ENCODE peak calls at places on chromosomes 4 and X, in eight cellular contexts. One of them, this sample, is unnamed.

GRCh38 chr4:188147176-188147575 is 7.9 kb downstream of the TRIML1 start:
- DNase-seq in psoas muscle: no peak
- DNase-seq in breast epithelium: no peak
- DNase-seq in fibroblast of lung: no peak
- DNase-seq in colonic mucosa: no peak
- DNase-seq in thoracic aorta: no peak
- DNase-seq in endodermal cell: no peak
- DNase-seq in upper lobe of right lung: no peak
- DNase-seq in this sample: no peak

GRCh38 chr4:98290511-98290910 is 29.3 kb downstream of the RAP1GDS1 start:
- DNase-seq in psoas muscle: no peak
- DNase-seq in breast epithelium: no peak
- DNase-seq in fibroblast of lung: peak; percentile 76
- DNase-seq in colonic mucosa: no peak
- DNase-seq in thoracic aorta: no peak
- DNase-seq in endodermal cell: no peak
- DNase-seq in upper lobe of right lung: no peak
- DNase-seq in this sample: no peak

GRCh38 chrX:96211953-96212352 is 472.7 kb upstream of the DIAPH2 start:
- DNase-seq in psoas muscle: no peak
- DNase-seq in breast epithelium: no peak
- DNase-seq in fibroblast of lung: no peak
- DNase-seq in colonic mucosa: no peak
- DNase-seq in thoracic aorta: no peak
- DNase-seq in endodermal cell: no peak
- DNase-seq in upper lobe of right lung: no peak
- DNase-seq in this sample: no peak

GRCh38 chr4:187276786-187277408 is 553.2 kb upstream of the FAT1 start:
- DNase-seq in psoas muscle: no peak
- DNase-seq in breast epithelium: no peak
- DNase-seq in fibroblast of lung: peak; percentile 24
- DNase-seq in colonic mucosa: no peak
- DNase-seq in thoracic aorta: no peak
- DNase-seq in endodermal cell: no peak
- DNase-seq in upper lobe of right lung: no peak
- DNase-seq in this sample: no peak

GRCh38 chr4:20109395-20109794 is 142.3 kb upstream of the SLIT2 start:
- DNase-seq in psoas muscle: no peak
- DNase-seq in breast epithelium: no peak
- DNase-seq in fibroblast of lung: no peak
- DNase-seq in colonic mucosa: no peak
- DNase-seq in thoracic aorta: no peak
- DNase-seq in endodermal cell: no peak
- DNase-seq in upper lobe of right lung: no peak
- DNase-seq in this sample: no peak

GRCh38 chrX:103789004-103789403 is 12.4 kb downstream of the PLP1 start:
- DNase-seq in psoas muscle: no peak
- DNase-seq in breast epithelium: no peak
- DNase-seq in fibroblast of lung: no peak
- DNase-seq in colonic mucosa: no peak
- DNase-seq in thoracic aorta: no peak
- DNase-seq in endodermal cell: no peak
- DNase-seq in upper lobe of right lung: no peak
- DNase-seq in this sample: no peak

GRCh38 chr4:7158991-7159390 is 33.3 kb upstream of the SORCS2 start:
- DNase-seq in psoas muscle: no peak
- DNase-seq in breast epithelium: no peak
- DNase-seq in fibroblast of lung: no peak
- DNase-seq in colonic mucosa: peak; percentile 15
- DNase-seq in thoracic aorta: no peak
- DNase-seq in endodermal cell: peak; percentile 36
- DNase-seq in upper lobe of right lung: peak; percentile 38
- DNase-seq in this sample: peak; percentile 33

GRCh38 chrX:30275498-30275897 is 28.6 kb downstream of the MAGEB1 start:
- DNase-seq in psoas muscle: no peak
- DNase-seq in breast epithelium: no peak
- DNase-seq in fibroblast of lung: no peak
- DNase-seq in colonic mucosa: no peak
- DNase-seq in thoracic aorta: no peak
- DNase-seq in endodermal cell: no peak
- DNase-seq in upper lobe of right lung: no peak
- DNase-seq in this sample: no peak

GRCh38 chrX:153669901-153670731 is 3.5 kb downstream of the PNCK start:
- DNase-seq in psoas muscle: no peak
- DNase-seq in breast epithelium: no peak
- DNase-seq in fibroblast of lung: no peak
- DNase-seq in colonic mucosa: no peak
- DNase-seq in thoracic aorta: no peak
- DNase-seq in endodermal cell: peak; percentile 32
- DNase-seq in upper lobe of right lung: no peak
- DNase-seq in this sample: peak; percentile 56

GRCh38 chr4:135354876-135355275 is 1153.3 kb upstream of the PABPC4L start:
- DNase-seq in psoas muscle: no peak
- DNase-seq in breast epithelium: no peak
- DNase-seq in fibroblast of lung: peak; percentile 63
- DNase-seq in colonic mucosa: no peak
- DNase-seq in thoracic aorta: no peak
- DNase-seq in endodermal cell: no peak
- DNase-seq in upper lobe of right lung: no peak
- DNase-seq in this sample: no peak

GRCh38 chr4:142614621-142615323 is 231.3 kb downstream of the INPP4B start:
- DNase-seq in psoas muscle: no peak
- DNase-seq in breast epithelium: no peak
- DNase-seq in fibroblast of lung: peak; percentile 77
- DNase-seq in colonic mucosa: no peak
- DNase-seq in thoracic aorta: no peak
- DNase-seq in endodermal cell: no peak
- DNase-seq in upper lobe of right lung: no peak
- DNase-seq in this sample: no peak

GRCh38 chrX:140389331-140389730 is 115.5 kb downstream of the SOX3 start:
- DNase-seq in psoas muscle: no peak
- DNase-seq in breast epithelium: no peak
- DNase-seq in fibroblast of lung: no peak
- DNase-seq in colonic mucosa: no peak
- DNase-seq in thoracic aorta: no peak
- DNase-seq in endodermal cell: no peak
- DNase-seq in upper lobe of right lung: no peak
- DNase-seq in this sample: no peak

GRCh38 chr4:158182736-158183135 is 9.9 kb upstream of the GASK1B start:
- DNase-seq in psoas muscle: no peak
- DNase-seq in breast epithelium: no peak
- DNase-seq in fibroblast of lung: no peak
- DNase-seq in colonic mucosa: no peak
- DNase-seq in thoracic aorta: no peak
- DNase-seq in endodermal cell: no peak
- DNase-seq in upper lobe of right lung: no peak
- DNase-seq in this sample: no peak

GRCh38 chr4:168877779-168878491 is 132.1 kb downstream of the CBR4 start:
- DNase-seq in psoas muscle: peak; percentile 59
- DNase-seq in breast epithelium: no peak
- DNase-seq in fibroblast of lung: no peak
- DNase-seq in colonic mucosa: peak; percentile 27
- DNase-seq in thoracic aorta: no peak
- DNase-seq in endodermal cell: peak; percentile 84
- DNase-seq in upper lobe of right lung: peak; percentile 86
- DNase-seq in this sample: no peak

GRCh38 chrX:46979340-46979739 is 67.1 kb downstream of the JADE3 start:
- DNase-seq in psoas muscle: no peak
- DNase-seq in breast epithelium: no peak
- DNase-seq in fibroblast of lung: peak; percentile 69
- DNase-seq in colonic mucosa: no peak
- DNase-seq in thoracic aorta: no peak
- DNase-seq in endodermal cell: no peak
- DNase-seq in upper lobe of right lung: no peak
- DNase-seq in this sample: no peak

GRCh38 chr4:61298178-61298740 is 98.1 kb downstream of the ADGRL3 start:
- DNase-seq in psoas muscle: no peak
- DNase-seq in breast epithelium: no peak
- DNase-seq in fibroblast of lung: peak; percentile 6
- DNase-seq in colonic mucosa: no peak
- DNase-seq in thoracic aorta: no peak
- DNase-seq in endodermal cell: no peak
- DNase-seq in upper lobe of right lung: no peak
- DNase-seq in this sample: no peak

GRCh38 chr4:182671231-182671630 is 246.0 kb downstream of the DCTD start:
- DNase-seq in psoas muscle: no peak
- DNase-seq in breast epithelium: no peak
- DNase-seq in fibroblast of lung: no peak
- DNase-seq in colonic mucosa: no peak
- DNase-seq in thoracic aorta: no peak
- DNase-seq in endodermal cell: peak; percentile 69
- DNase-seq in upper lobe of right lung: no peak
- DNase-seq in this sample: no peak

GRCh38 chrX:39855748-39856129 is 242.0 kb downstream of the BCOR start:
- DNase-seq in psoas muscle: no peak
- DNase-seq in breast epithelium: no peak
- DNase-seq in fibroblast of lung: peak; percentile 48
- DNase-seq in colonic mucosa: peak; percentile 66
- DNase-seq in thoracic aorta: no peak
- DNase-seq in endodermal cell: peak; percentile 76
- DNase-seq in upper lobe of right lung: no peak
- DNase-seq in this sample: no peak

GRCh38 chr4:26862381-26862915 is 1.8 kb downstream of the STIM2 start:
- DNase-seq in psoas muscle: no peak
- DNase-seq in breast epithelium: no peak
- DNase-seq in fibroblast of lung: no peak
- DNase-seq in colonic mucosa: no peak
- DNase-seq in thoracic aorta: no peak
- DNase-seq in endodermal cell: no peak
- DNase-seq in upper lobe of right lung: no peak
- DNase-seq in this sample: no peak

GRCh38 chr4:26861434-26862186 is 969 bp downstream of the STIM2 start:
- DNase-seq in psoas muscle: peak; percentile 72
- DNase-seq in breast epithelium: peak; percentile 45
- DNase-seq in fibroblast of lung: peak; percentile 71
- DNase-seq in colonic mucosa: peak; percentile 78
- DNase-seq in thoracic aorta: no peak
- DNase-seq in endodermal cell: peak; percentile 85
- DNase-seq in upper lobe of right lung: peak; percentile 90
- DNase-seq in this sample: peak; percentile 84

GRCh38 chr4:26864904-26865303 is 4.3 kb downstream of the STIM2 start:
- DNase-seq in psoas muscle: no peak
- DNase-seq in breast epithelium: no peak
- DNase-seq in fibroblast of lung: no peak
- DNase-seq in colonic mucosa: no peak
- DNase-seq in thoracic aorta: no peak
- DNase-seq in endodermal cell: no peak
- DNase-seq in upper lobe of right lung: no peak
- DNase-seq in this sample: no peak

GRCh38 chr4:26860922-26861433 is 337 bp downstream of the STIM2 start:
- DNase-seq in psoas muscle: peak; percentile 67
- DNase-seq in breast epithelium: no peak
- DNase-seq in fibroblast of lung: peak; percentile 55
- DNase-seq in colonic mucosa: peak; percentile 29
- DNase-seq in thoracic aorta: no peak
- DNase-seq in endodermal cell: peak; percentile 81
- DNase-seq in upper lobe of right lung: peak; percentile 83
- DNase-seq in this sample: peak; percentile 81

DNA sequence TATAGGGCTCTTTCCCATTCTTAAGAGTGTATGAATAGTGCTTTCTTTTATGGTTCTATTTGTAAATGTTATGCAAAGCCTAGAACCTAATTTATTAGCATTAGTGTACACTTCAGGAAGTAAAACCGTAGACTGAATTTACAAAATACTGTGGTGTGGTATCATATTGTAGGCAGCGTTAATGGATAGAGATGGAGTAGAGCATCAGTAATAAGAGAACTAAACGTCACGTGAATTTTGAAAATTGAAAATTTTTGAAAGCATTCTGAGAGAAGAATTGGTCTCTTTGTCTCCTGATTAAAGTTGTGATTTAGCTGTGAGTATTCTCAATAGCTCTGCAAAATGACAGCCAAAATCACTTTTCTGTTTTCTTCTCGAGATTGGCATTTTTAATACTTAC is 2.9 kb downstream of the STIM2 start:
- DNase-seq in psoas muscle: no peak
- DNase-seq in breast epithelium: no peak
- DNase-seq in fibroblast of lung: no peak
- DNase-seq in colonic mucosa: no peak
- DNase-seq in thoracic aorta: no peak
- DNase-seq in endodermal cell: no peak
- DNase-seq in upper lobe of right lung: no peak
- DNase-seq in this sample: no peak
- H3K4me3 ChIP-seq in psoas muscle: peak overlapping the region; percentile 94
- H3K4me3 ChIP-seq in breast epithelium: peak overlapping the region; percentile 87
- H3K4me3 ChIP-seq in fibroblast of lung: no peak overlapping the region
- H3K4me3 ChIP-seq in colonic mucosa: no peak overlapping the region
- H3K4me3 ChIP-seq in thoracic aorta: no peak overlapping the region
- H3K4me3 ChIP-seq in endodermal cell: no peak overlapping the region
- H3K4me3 ChIP-seq in upper lobe of right lung: peak overlapping the region; percentile 83
- H3K4me3 ChIP-seq in this sample: no peak overlapping the region

GRCh38 chrX:35015627-35016026 is 73.0 kb downstream of the FAM47B start:
- DNase-seq in psoas muscle: no peak
- DNase-seq in breast epithelium: no peak
- DNase-seq in fibroblast of lung: no peak
- DNase-seq in colonic mucosa: no peak
- DNase-seq in thoracic aorta: no peak
- DNase-seq in endodermal cell: no peak
- DNase-seq in upper lobe of right lung: no peak
- DNase-seq in this sample: no peak

DNA sequence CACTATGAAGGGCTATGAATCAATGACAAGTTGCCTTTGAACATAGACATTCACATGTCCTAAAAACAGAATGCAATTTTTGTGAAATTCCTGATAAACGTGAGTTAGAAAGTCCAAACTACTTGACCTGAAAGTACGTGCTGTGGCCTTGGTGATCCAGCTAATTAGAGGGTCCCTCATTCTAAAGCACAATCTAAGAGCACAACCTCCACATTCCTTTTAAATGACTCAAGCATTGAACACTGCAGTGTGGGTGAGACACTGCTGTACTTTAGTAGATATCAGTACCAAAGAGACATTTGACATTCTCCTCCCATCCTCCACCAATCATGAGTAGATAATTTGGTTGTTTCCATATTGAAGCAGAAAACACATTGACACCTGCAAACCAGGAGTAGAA is 73.5 kb downstream of the FAM47B start:
- DNase-seq in psoas muscle: no peak
- DNase-seq in breast epithelium: no peak
- DNase-seq in fibroblast of lung: peak; percentile 6
- DNase-seq in colonic mucosa: no peak
- DNase-seq in thoracic aorta: no peak
- DNase-seq in endodermal cell: no peak
- DNase-seq in upper lobe of right lung: no peak
- DNase-seq in this sample: no peak
- TF ChIP-seq CTCF in psoas muscle: no peak
- TF ChIP-seq CTCF in breast epithelium: no peak
- TF ChIP-seq CTCF in fibroblast of lung: no peak
- TF ChIP-seq CTCF in colonic mucosa: no peak
- TF ChIP-seq CTCF in thoracic aorta: no peak
- TF ChIP-seq CTCF in endodermal cell: no peak
- TF ChIP-seq CTCF in upper lobe of right lung: no peak
- TF ChIP-seq CTCF in this sample: no peak

GRCh38 chr4:147340547-147341225 is 140.2 kb upstream of the EDNRA start:
- DNase-seq in psoas muscle: no peak
- DNase-seq in breast epithelium: no peak
- DNase-seq in fibroblast of lung: peak; percentile 81
- DNase-seq in colonic mucosa: no peak
- DNase-seq in thoracic aorta: no peak
- DNase-seq in endodermal cell: no peak
- DNase-seq in upper lobe of right lung: no peak
- DNase-seq in this sample: no peak
- H3K27ac ChIP-seq in psoas muscle: no peak overlapping the region
- H3K27ac ChIP-seq in breast epithelium: peak overlapping the region; percentile 58
- H3K27ac ChIP-seq in fibroblast of lung: no peak overlapping the region
- H3K27ac ChIP-seq in colonic mucosa: no peak overlapping the region
- H3K27ac ChIP-seq in thoracic aorta: no peak overlapping the region
- H3K27ac ChIP-seq in endodermal cell: no peak overlapping the region
- H3K27ac ChIP-seq in upper lobe of right lung: no peak overlapping the region
- H3K27ac ChIP-seq in this sample: no peak overlapping the region

GRCh38 chrX:25017667-25018247 is 2.0 kb upstream of the ARX start:
- DNase-seq in psoas muscle: no peak
- DNase-seq in breast epithelium: no peak
- DNase-seq in fibroblast of lung: no peak
- DNase-seq in colonic mucosa: no peak
- DNase-seq in thoracic aorta: no peak
- DNase-seq in endodermal cell: peak; percentile 71
- DNase-seq in upper lobe of right lung: no peak
- DNase-seq in this sample: no peak
- H3K4me3 ChIP-seq in psoas muscle: peak overlapping the region; percentile 56
- H3K4me3 ChIP-seq in breast epithelium: no peak overlapping the region
- H3K4me3 ChIP-seq in fibroblast of lung: no peak overlapping the region
- H3K4me3 ChIP-seq in colonic mucosa: no peak overlapping the region
- H3K4me3 ChIP-seq in thoracic aorta: no peak overlapping the region
- H3K4me3 ChIP-seq in endodermal cell: no peak overlapping the region
- H3K4me3 ChIP-seq in upper lobe of right lung: no peak overlapping the region
- H3K4me3 ChIP-seq in this sample: peak overlapping the region; percentile 7

This sample was measured in coronary artery.